ENCODE peak calls at places on chromosomes 4 and X, in seven cellular contexts. Q is B cell, W is AG04450, O is HFFc6, K is dorsolateral prefrontal cortex, V is Peyer's patch, L is Calu3. B is an unnamed sample.

GRCh38 chr4:26076000-26076587 is 162.1 kb downstream of the SMIM20 start:
- DNase-seq in W (no peak), O (peak), L (no peak), K (no peak), V (no peak), Q (peak), B (no peak)

GRCh38 chr4:153684182-153685073 is at the start of gene TLR2:
- DNase-seq in V (peak), O (no peak), Q (peak), K (no peak), L (peak), W (no peak), B (peak)

GRCh38 chrX:107537815-107538214 is 88.4 kb downstream of the FRMPD3 start:
- DNase-seq in V (no peak), O (peak), Q (peak), K (no peak), W (no peak), L (peak), B (no peak)

GRCh38 chr4:87973283-87974169 is 2.0 kb upstream of the SPP1 start:
- DNase-seq in W (peak), K (peak), Q (peak), V (no peak), O (peak), L (peak), B (no peak)

GRCh38 chr4:5969336-5969735 is 48.9 kb downstream of the C4orf50 start:
- DNase-seq in V (no peak), W (no peak), O (no peak), Q (no peak), L (no peak), K (no peak), B (no peak)

GRCh38 chr4:111399523-111400135 is 745.6 kb upstream of the FAM241A start:
- DNase-seq in W (no peak), L (no peak), V (no peak), Q (no peak), O (no peak), K (no peak), B (no peak)

GRCh38 chrX:136318895-136319597 is 18.3 kb downstream of the ADGRG4 start:
- DNase-seq in Q (no peak), K (peak), L (no peak), O (no peak), V (no peak), W (no peak), B (no peak)

GRCh38 chrX:124346877-124347241 is 496 bp downstream of the SH2D1A start:
- DNase-seq in O (no peak), W (no peak), K (no peak), L (no peak), Q (no peak), V (no peak), B (no peak)

GRCh38 chrX:67777148-67777547 is 233.3 kb downstream of the AR start:
- DNase-seq in L (no peak), W (no peak), Q (no peak), O (no peak), K (no peak), V (no peak), B (no peak)

GRCh38 chr4:18593297-18594002 is 571.9 kb upstream of the LCORL start:
- DNase-seq in O (peak), V (no peak), Q (peak), L (peak), K (peak), W (peak), B (peak)

GRCh38 chr4:122842984-122843531 is 16.4 kb downstream of the FGF2 start:
- DNase-seq in W (no peak), K (no peak), O (no peak), L (no peak), Q (no peak), V (no peak), B (no peak)

GRCh38 chr4:62898115-62898514 is 1511.1 kb downstream of the TECRL start:
- DNase-seq in V (peak), L (no peak), Q (no peak), O (no peak), K (no peak), W (no peak), B (no peak)

GRCh38 chrX:22340022-22340616 is 67.4 kb downstream of the CBLL2 start:
- DNase-seq in Q (no peak), K (no peak), W (no peak), L (no peak), O (peak), V (no peak), B (no peak)

GRCh38 chr4:98745372-98745771 is 87.0 kb upstream of the TSPAN5 start:
- DNase-seq in V (no peak), L (no peak), W (no peak), K (no peak), Q (no peak), O (peak), B (no peak)

GRCh38 chrX:16022580-16023170 is 100.7 kb upstream of the GRPR start:
- DNase-seq in K (no peak), L (no peak), Q (no peak), V (no peak), O (peak), W (no peak), B (no peak)

GRCh38 chr4:64533159-64533558 is 123.9 kb upstream of the TECRL start:
- DNase-seq in V (no peak), Q (no peak), O (no peak), W (no peak), K (no peak), L (no peak), B (no peak)

GRCh38 chrX:43964936-43965335 is 8.3 kb downstream of the NDP start:
- DNase-seq in O (no peak), V (no peak), Q (no peak), L (no peak), K (no peak), W (no peak), B (no peak)

GRCh38 chr4:117474987-117475386 is 389.6 kb upstream of the TRAM1L1 start:
- DNase-seq in K (no peak), L (no peak), Q (no peak), O (no peak), W (no peak), V (no peak), B (no peak)

GRCh38 chrX:12440245-12440644 is 302.0 kb downstream of the FRMPD4 start:
- DNase-seq in Q (no peak), K (no peak), L (no peak), V (no peak), W (no peak), O (no peak), B (no peak)

GRCh38 chr4:69977582-69977981 is 12.1 kb upstream of the CSN2 start:
- DNase-seq in K (no peak), W (no peak), V (no peak), Q (no peak), L (no peak), O (no peak), B (no peak)

GRCh38 chrX:17987783-17988182 is 126.7 kb upstream of the RAI2 start:
- DNase-seq in V (no peak), W (no peak), K (no peak), L (no peak), Q (no peak), O (no peak), B (no peak)

GRCh38 chrX:103779156-103779555 is 2.5 kb downstream of the PLP1 start:
- DNase-seq in O (no peak), V (no peak), L (no peak), K (peak), W (no peak), Q (no peak), B (no peak)

GRCh38 chr4:152229782-152230289 is 306.1 kb downstream of the FBXW7 start:
- DNase-seq in W (no peak), L (no peak), V (no peak), Q (no peak), K (no peak), O (no peak), B (no peak)

GRCh38 chr4:1593038-1593417 is 91.1 kb downstream of the FAM53A start:
- DNase-seq in L (no peak), V (no peak), W (no peak), O (no peak), Q (no peak), K (no peak), B (no peak)

GRCh38 chrX:24494544-24495113 is 29.5 kb downstream of the PDK3 start:
- DNase-seq in K (no peak), O (peak), W (peak), V (no peak), Q (no peak), L (peak), B (no peak)

GRCh38 chr4:184648220-184649025 is 824 bp downstream of the CASP3 start:
- DNase-seq in K (peak), O (peak), V (peak), Q (peak), L (peak), W (no peak), B (peak)

GRCh38 chr4:3108211-3108610 is 33.7 kb downstream of the HTT start:
- DNase-seq in K (no peak), V (no peak), Q (no peak), W (no peak), L (no peak), O (peak), B (no peak)

GRCh38 chr4:7867191-7867590 is 72.5 kb downstream of the AFAP1 start:
- DNase-seq in O (no peak), W (no peak), L (no peak), K (no peak), Q (no peak), V (no peak), B (no peak)

GRCh38 chr4:76270776-76271175 is 19.3 kb downstream of the FAM47E start:
- DNase-seq in L (no peak), O (no peak), V (no peak), Q (no peak), W (no peak), K (no peak), B (no peak)

GRCh38 chr4:107037188-107037587 is 1.1 kb upstream of the DKK2 start:
- DNase-seq in K (peak), Q (no peak), O (peak), L (no peak), W (no peak), V (peak), B (peak)

GRCh38 chr4:10098770-10099139 is 17.8 kb downstream of the WDR1 start:
- DNase-seq in L (no peak), O (peak), W (no peak), V (no peak), Q (no peak), K (no peak), B (no peak)

GRCh38 chr4:171342646-171343045 is 470.6 kb upstream of the GALNTL6 start:
- DNase-seq in Q (no peak), W (no peak), O (no peak), V (no peak), L (no peak), K (peak), B (no peak)

GRCh38 chr4:186920486-186920885 is 196.8 kb upstream of the FAT1 start:
- DNase-seq in L (no peak), W (no peak), O (no peak), K (no peak), V (no peak), Q (no peak), B (no peak)

GRCh38 chr4:37425857-37426256 is 181.3 kb downstream of the NWD2 start:
- DNase-seq in Q (no peak), O (no peak), V (no peak), L (no peak), K (no peak), W (no peak), B (no peak)

DNA sequence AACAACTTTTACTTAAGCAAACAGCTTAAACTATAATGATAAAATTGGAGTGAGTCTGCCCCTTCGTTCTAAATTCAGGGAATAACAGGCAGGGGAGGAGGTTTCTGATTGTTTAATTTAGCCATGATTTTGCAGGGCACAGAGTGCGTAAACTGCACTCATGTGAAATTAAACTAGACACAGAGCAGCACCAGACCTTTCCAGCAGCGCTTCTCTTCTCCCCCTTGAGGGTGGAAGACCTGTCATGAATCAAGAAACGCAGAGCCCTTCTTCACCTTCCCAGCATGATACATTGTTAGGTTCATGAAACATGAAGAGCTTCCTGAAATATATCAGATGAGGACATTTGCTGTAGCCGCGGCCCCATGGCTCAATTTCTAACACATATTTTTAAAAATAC is 63.1 kb downstream of the FAM114A1 start:
- DNase-seq in L (no peak), W (no peak), O (no peak), Q (no peak), V (no peak), K (no peak), B (no peak)
- TF ChIP-seq CTCF in L (no peak), W (no peak), O (no peak), Q (no peak), V (no peak), K (no peak), B (no peak)

DNA sequence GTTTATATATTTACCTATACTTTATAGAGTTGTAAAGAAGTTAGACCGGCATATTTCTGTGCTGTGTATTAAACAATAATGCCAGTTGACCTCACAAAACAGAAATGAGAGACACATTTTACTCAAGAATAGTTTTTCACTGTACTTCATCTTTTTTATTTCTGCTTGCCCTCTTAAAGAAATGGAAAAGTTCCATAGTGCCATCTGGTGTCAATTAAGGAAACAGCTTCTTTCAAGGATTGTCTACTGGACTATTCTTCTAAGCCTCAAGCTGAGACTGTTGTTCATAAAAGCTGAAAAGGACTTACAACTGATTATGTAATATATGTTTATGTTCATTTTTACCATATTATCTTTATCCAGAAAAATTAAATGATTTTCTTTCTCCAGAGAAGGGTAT is 1523.8 kb downstream of the ARAP2 start:
- DNase-seq in L (no peak), K (no peak), V (no peak), W (no peak), Q (no peak), O (peak), B (no peak)
- TF ChIP-seq CTCF in L (no peak), K (peak), V (no peak), W (peak), Q (no peak), O (peak), B (peak)

DNA sequence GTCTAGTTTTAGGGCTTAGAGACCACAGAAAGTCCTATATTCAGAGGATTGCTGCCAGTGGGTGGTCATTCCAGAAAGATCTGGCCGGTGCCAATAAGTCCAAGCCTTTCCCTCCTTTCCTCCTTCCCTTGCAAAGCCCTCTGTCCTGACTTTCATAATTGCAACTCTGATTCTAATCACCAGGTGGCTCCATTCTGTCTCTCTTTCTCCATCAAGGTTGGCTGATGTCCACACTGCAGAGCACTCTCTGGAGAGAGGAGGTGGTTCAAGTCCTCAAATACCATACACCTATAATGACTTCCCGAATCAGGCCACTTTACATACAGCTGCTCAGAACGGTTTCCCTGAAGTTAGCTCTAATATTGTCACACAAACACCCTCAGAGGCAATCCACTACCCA is 22.4 kb upstream of the ARMCX4 start:
- DNase-seq in Q (no peak), K (no peak), L (peak), V (no peak), W (no peak), O (peak), B (no peak)
- TF ChIP-seq CTCF in Q (no peak), K (no peak), L (no peak), V (no peak), W (peak), O (peak), B (no peak)

GRCh38 chr4:38822748-38823303 is 18.2 kb upstream of the TLR1 start:
- DNase-seq in V (no peak), O (no peak), W (no peak), K (no peak), Q (no peak), L (no peak), B (no peak)
- TF ChIP-seq CTCF in V (no peak), O (no peak), W (no peak), K (no peak), Q (no peak), L (no peak), B (no peak)

GRCh38 chrX:152822383-152823086 is 8.0 kb downstream of the CETN2 start:
- DNase-seq in L (no peak), Q (no peak), K (no peak), W (no peak), V (no peak), O (peak), B (no peak)

GRCh38 chrX:152823657-152824056 is 6.9 kb downstream of the CETN2 start:
- DNase-seq in L (no peak), W (no peak), K (no peak), O (no peak), V (no peak), Q (no peak), B (no peak)

GRCh38 chrX:152819271-152819670 is 11.3 kb downstream of the CETN2 start:
- DNase-seq in O (no peak), W (no peak), Q (no peak), V (no peak), K (no peak), L (no peak), B (no peak)

GRCh38 chrX:152819732-152820131 is 10.8 kb downstream of the CETN2 start:
- DNase-seq in O (peak), Q (no peak), K (no peak), L (no peak), W (peak), V (no peak), B (no peak)

GRCh38 chrX:152821145-152821765 is 9.3 kb downstream of the CETN2 start:
- DNase-seq in V (peak), O (peak), Q (peak), L (peak), K (no peak), W (no peak), B (no peak)
- TF ChIP-seq CTCF in V (no peak), O (peak), Q (peak), L (peak), K (peak), W (peak), B (peak)

GRCh38 chrX:1464282-1465131 is 11.8 kb upstream of the ASMTL start:
- DNase-seq in V (no peak), O (no peak), K (no peak), Q (no peak), W (no peak), L (no peak), B (peak)

GRCh38 chrX:1465261-1466231 is 12.8 kb upstream of the ASMTL start:
- DNase-seq in L (no peak), O (no peak), V (no peak), W (no peak), Q (no peak), K (no peak), B (no peak)

GRCh38 chrX:1466232-1466661 is 13.5 kb upstream of the ASMTL start:
- DNase-seq in K (no peak), Q (no peak), W (no peak), L (no peak), V (peak), O (no peak), B (peak)

GRCh38 chrX:1466971-1467561 is 14.4 kb upstream of the ASMTL start:
- DNase-seq in Q (peak), L (no peak), K (no peak), O (no peak), V (peak), W (no peak), B (peak)

DNA sequence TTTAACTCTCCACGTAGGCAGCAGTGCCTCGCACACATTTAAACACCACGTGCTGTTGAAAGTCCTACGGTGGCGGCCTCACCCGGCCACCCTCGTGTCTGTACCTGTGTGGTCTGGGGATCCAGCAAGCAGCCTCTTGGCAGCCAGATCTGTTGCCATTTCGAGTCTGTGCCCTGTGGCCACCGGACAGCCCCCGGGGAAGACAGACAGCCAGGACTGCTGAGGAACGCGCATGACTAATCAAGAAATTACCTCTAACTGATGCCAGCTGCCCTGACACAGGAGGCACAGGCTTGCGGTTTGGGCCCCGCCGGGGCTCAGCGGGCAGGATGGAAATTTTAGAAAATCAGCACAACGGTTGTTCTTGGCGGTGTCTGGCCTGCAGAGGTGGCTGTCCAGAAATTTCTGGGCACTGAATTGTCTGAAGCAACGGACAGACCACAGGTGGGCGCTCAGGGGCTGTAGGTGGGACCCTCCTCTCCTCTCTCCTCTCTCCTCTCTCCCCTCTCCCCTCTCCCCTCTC is 15.6 kb upstream of the ASMTL start:
- DNase-seq in Q (peak), V (peak), L (peak), W (no peak), K (no peak), O (peak), B (no peak)
- TF ChIP-seq CTCF in Q (peak), V (no peak), L (no peak), W (no peak), K (no peak), O (no peak), B (no peak)

GRCh38 chr4:93157984-93158383 is 670.6 kb upstream of the ATOH1 start:
- DNase-seq in V (no peak), K (no peak), Q (no peak), O (no peak), L (no peak), W (no peak), B (no peak)
- TF ChIP-seq CTCF in V (no peak), K (peak), Q (no peak), O (no peak), L (no peak), W (peak), B (peak)

DNA sequence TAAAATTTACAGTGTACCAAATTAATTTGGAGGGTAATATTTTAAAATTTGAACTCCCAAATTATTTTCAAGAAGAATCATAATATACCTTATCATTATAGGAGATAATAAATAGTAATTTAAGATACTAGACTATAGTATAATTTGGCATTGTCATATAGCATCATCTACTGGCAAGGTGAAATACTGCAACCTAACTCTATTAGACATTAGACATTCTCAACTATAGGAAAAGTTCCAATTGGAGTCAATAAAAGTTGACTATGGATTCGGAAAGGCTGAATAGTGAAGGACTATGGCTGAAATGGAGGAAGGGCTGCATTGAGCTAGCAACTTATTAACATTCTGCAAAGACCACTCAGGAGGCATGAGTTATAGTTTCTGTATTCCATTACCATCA is 113.0 kb downstream of the PRDM5 start:
- DNase-seq in V (no peak), Q (no peak), L (no peak), W (no peak), O (no peak), K (no peak), B (no peak)
- TF ChIP-seq CTCF in V (no peak), Q (no peak), L (no peak), W (peak), O (peak), K (peak), B (no peak)

GRCh38 chrX:40495659-40496058 is 85.1 kb upstream of the ATP6AP2 start:
- DNase-seq in O (no peak), V (no peak), Q (no peak), K (no peak), L (no peak), W (no peak), B (no peak)

GRCh38 chrX:40501456-40501855 is 79.3 kb upstream of the ATP6AP2 start:
- DNase-seq in V (no peak), Q (no peak), W (no peak), L (no peak), K (no peak), O (no peak), B (no peak)

GRCh38 chrX:40502688-40503087 is 78.1 kb upstream of the ATP6AP2 start:
- DNase-seq in L (no peak), W (no peak), Q (no peak), V (no peak), O (no peak), K (no peak), B (no peak)

GRCh38 chrX:40496728-40497127 is 84.0 kb upstream of the ATP6AP2 start:
- DNase-seq in V (no peak), O (peak), L (no peak), Q (no peak), W (peak), K (no peak), B (no peak)
- TF ChIP-seq CTCF in V (no peak), O (peak), L (no peak), Q (no peak), W (peak), K (peak), B (no peak)

B was measured in mesothelial cell of epicardium.